ENCODE peak calls at places on chromosomes 12 and 14, in four cellular contexts. C is body of pancreas, W is choroid plexus epithelial cell, B is cardiac fibroblast. O is an unnamed sample.

GRCh38 chr12:46888568-46888967 is 62.8 kb upstream of the SLC38A4 start:
- DNase-seq in C (no peak), W (no peak), B (no peak), O (no peak)

GRCh38 chr12:6285063-6285477 is 25.4 kb upstream of the PLEKHG6 start:
- DNase-seq in C (peak; percentile 68), W (peak; percentile 82), B (peak; percentile 83), O (peak; percentile 55)

GRCh38 chr12:120677765-120678473 is 9.0 kb upstream of the MLEC start:
- DNase-seq in C (no peak), W (peak; percentile 18), B (peak; percentile 15), O (peak; percentile 43)

GRCh38 chr14:104345316-104346111 is 207.1 kb downstream of the KIF26A start:
- DNase-seq in C (no peak), W (no peak), B (no peak), O (no peak)

GRCh38 chr12:481422-481821 is 21.7 kb downstream of the B4GALNT3 start:
- DNase-seq in C (no peak), W (peak; percentile 40), B (peak; percentile 61), O (no peak)

GRCh38 chr12:14771651-14772137 is 31.6 kb downstream of the WBP11 start:
- DNase-seq in C (no peak), W (no peak), B (no peak), O (no peak)

GRCh38 chr12:56081393-56082347 is 1.7 kb downstream of the ERBB3 start:
- DNase-seq in C (peak; percentile 87), W (no peak), B (no peak), O (no peak)

GRCh38 chr12:20024194-20024593 is 344.1 kb upstream of the PDE3A start:
- DNase-seq in C (no peak), W (peak; percentile 66), B (peak; percentile 88), O (no peak)

DNA sequence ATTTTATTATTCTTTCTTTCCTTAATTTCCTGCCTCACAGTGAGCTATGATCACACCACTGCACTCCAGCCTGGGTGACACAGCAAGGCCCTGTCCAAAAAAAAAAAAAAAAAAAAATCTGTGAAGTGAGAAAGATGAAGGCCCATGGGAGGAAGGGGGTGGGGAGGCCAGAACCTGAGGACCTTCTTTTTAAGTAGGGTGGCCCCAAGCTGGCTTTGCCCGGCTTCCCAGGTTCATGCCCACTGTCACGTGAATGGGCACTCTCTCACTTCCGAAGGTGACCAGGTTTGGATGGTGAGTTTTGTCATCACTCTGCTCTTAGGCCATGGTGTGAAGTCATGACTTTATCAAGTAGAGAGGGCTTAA is 82.3 kb downstream of the TNFAIP2 start:
- DNase-seq in C (no peak), W (no peak), B (no peak), O (no peak)
- TF ChIP-seq CTCF in C (no peak), W (no peak), B (no peak), O (no peak)

GRCh38 chr12:65781681-65782269 is 42.5 kb upstream of the HMGA2 start:
- DNase-seq in C (no peak), W (no peak), B (no peak), O (no peak)

GRCh38 chr12:65778268-65779090 is 45.8 kb upstream of the HMGA2 start:
- DNase-seq in C (no peak), W (no peak), B (peak; percentile 37), O (peak; percentile 64)

GRCh38 chr12:65779946-65780345 is 44.3 kb upstream of the HMGA2 start:
- DNase-seq in C (no peak), W (no peak), B (no peak), O (no peak)

GRCh38 chr12:65776994-65777393 is 47.3 kb upstream of the HMGA2 start:
- DNase-seq in C (no peak), W (no peak), B (no peak), O (no peak)

GRCh38 chr12:65779091-65779642 is 45.1 kb upstream of the HMGA2 start:
- DNase-seq in C (no peak), W (peak; percentile 62), B (peak; percentile 73), O (peak; percentile 30)
- TF ChIP-seq CTCF in C (no peak), W (no peak), B (no peak), O (no peak)

GRCh38 chr12:54765652-54766051 is 88.7 kb upstream of the MUCL1 start:
- DNase-seq in C (no peak), W (no peak), B (no peak), O (no peak)

GRCh38 chr12:54762390-54762789 is 91.9 kb upstream of the MUCL1 start:
- DNase-seq in C (no peak), W (no peak), B (no peak), O (no peak)

GRCh38 chr12:54759751-54760150 is 94.6 kb upstream of the MUCL1 start:
- DNase-seq in C (peak; percentile 21), W (peak; percentile 46), B (peak; percentile 12), O (peak; percentile 41)
- TF ChIP-seq CTCF in C (no peak), W (peak; percentile 51), B (peak; percentile 37), O (peak; percentile 70)

GRCh38 chr12:97716356-97716755 is 253.8 kb downstream of the RMST start:
- DNase-seq in C (no peak), W (peak; percentile 0), B (peak; percentile 11), O (no peak)
- TF ChIP-seq CTCF in C (no peak), W (peak; percentile 11), B (no peak), O (no peak)